ENCODE peak calls at places on chromosomes 2 and 18, in six cellular contexts. K is stimulated activated CD4-positive, alpha-beta T cell treated with anti-CD3 and anti-CD28 coated beads, Interleukin-1b, Interleukin-23, amount 100 ng/mL, for 24 hours; S is adrenal gland; I is GM12865; O is sigmoid colon; Z is memory B cell. D is an unnamed sample.

GRCh38 chr2:20304411-20304810 is 46.2 kb downstream of the PUM2 start:
- DNase-seq in K (no peak), S (no peak), I (no peak), O (no peak), Z (no peak), D (no peak)

GRCh38 chr2:10254373-10255188 is 48.1 kb upstream of the HPCAL1 start:
- DNase-seq in K (no peak), S (no peak), I (no peak), O (peak), Z (no peak), D (no peak)

GRCh38 chr2:54499666-54500065 is 43.5 kb downstream of the SPTBN1 start:
- DNase-seq in K (no peak), S (no peak), I (no peak), O (no peak), Z (no peak), D (no peak)

GRCh38 chr2:100865819-100866462 is 46.0 kb downstream of the NPAS2 start:
- DNase-seq in K (no peak), S (no peak), I (no peak), O (no peak), Z (no peak), D (no peak)

GRCh38 chr2:38376346-38376682 is 759 bp downstream of the ATL2 start:
- DNase-seq in K (peak), S (peak), I (peak), O (no peak), Z (no peak), D (peak)

GRCh38 chr2:196849895-196850294 is 40.7 kb upstream of the C2orf66 start:
- DNase-seq in K (no peak), S (no peak), I (no peak), O (no peak), Z (no peak), D (no peak)

GRCh38 chr2:235472443-235472842 is 21.4 kb upstream of the AGAP1 start:
- DNase-seq in K (no peak), S (no peak), I (no peak), O (no peak), Z (no peak), D (no peak)

GRCh38 chr2:45936623-45936979 is 285.1 kb downstream of the PRKCE start:
- DNase-seq in K (no peak), S (no peak), I (no peak), O (no peak), Z (no peak), D (no peak)

GRCh38 chr18:54444309-54444914 is 86.7 kb downstream of the C18orf54 start:
- DNase-seq in K (no peak), S (peak), I (peak), O (no peak), Z (no peak), D (peak)

GRCh38 chr18:31230495-31230894 is 67.8 kb upstream of the DSC1 start:
- DNase-seq in K (no peak), S (no peak), I (peak), O (no peak), Z (no peak), D (no peak)

GRCh38 chr2:39914949-39915348 is 135.9 kb upstream of the THUMPD2 start:
- DNase-seq in K (no peak), S (no peak), I (no peak), O (no peak), Z (no peak), D (no peak)

GRCh38 chr2:216222650-216223352 is 113.7 kb downstream of the XRCC5 start:
- DNase-seq in K (no peak), S (no peak), I (peak), O (no peak), Z (no peak), D (peak)

GRCh38 chr2:196331143-196331542 is 159.8 kb upstream of the STK17B start:
- DNase-seq in K (no peak), S (no peak), I (no peak), O (no peak), Z (no peak), D (no peak)

GRCh38 chr2:28469947-28470585 is 25.8 kb upstream of the PLB1 start:
- DNase-seq in K (no peak), S (no peak), I (no peak), O (peak), Z (no peak), D (peak)

GRCh38 chr2:213285404-213285803 is 1.1 kb downstream of the SPAG16 start:
- DNase-seq in K (no peak), S (no peak), I (no peak), O (no peak), Z (no peak), D (no peak)

GRCh38 chr2:62284980-62285379 is 89.1 kb downstream of the B3GNT2 start:
- DNase-seq in K (no peak), S (no peak), I (no peak), O (no peak), Z (no peak), D (no peak)

GRCh38 chr2:197947219-197947757 is 142.9 kb downstream of the PLCL1 start:
- DNase-seq in K (no peak), S (no peak), I (no peak), O (no peak), Z (no peak), D (no peak)

GRCh38 chr2:100018794-100019193 is 123.6 kb downstream of the AFF3 start:
- DNase-seq in K (no peak), S (no peak), I (no peak), O (no peak), Z (no peak), D (no peak)

GRCh38 chr2:217393585-217394032 is 533.7 kb upstream of the TNP1 start:
- DNase-seq in K (no peak), S (peak), I (no peak), O (peak), Z (no peak), D (no peak)

GRCh38 chr2:70531419-70532130 is 22.1 kb downstream of the TGFA start:
- DNase-seq in K (no peak), S (no peak), I (no peak), O (no peak), Z (no peak), D (no peak)

GRCh38 chr2:109452318-109453305 is 161.2 kb downstream of the SEPTIN10 start:
- DNase-seq in K (no peak), S (no peak), I (no peak), O (peak), Z (no peak), D (no peak)

D was measured in activated CD4-positive, alpha-beta memory T cell treated with anti-CD3 and anti-CD28 coated beads for 36 hours.